ENCODE peak calls at places on chromosomes 7 and 10, in six cellular contexts. P is heart left ventricle, C is HAP-1, K is fibroblast of lung, B is dermis blood vessel endothelial cell, Y is fibroblast of pulmonary artery. X is an unnamed sample.

GRCh38 chr7:89623018-89623672 is 531.1 kb upstream of the STEAP1 start:
- DNase-seq in P (no peak), C (peak), K (peak), B (peak), Y (peak), X (peak)

GRCh38 chr10:115936926-115937755 is 335.9 kb downstream of the GFRA1 start:
- DNase-seq in P (no peak), C (no peak), K (peak), B (peak), Y (peak), X (peak)

GRCh38 chr7:85699482-85699881 is 512.6 kb upstream of the SEMA3D start:
- DNase-seq in P (no peak), C (no peak), K (no peak), B (no peak), Y (no peak), X (no peak)

GRCh38 chr7:157495594-157495993 is 158.8 kb downstream of the DNAJB6 start:
- DNase-seq in P (no peak), C (no peak), K (no peak), B (no peak), Y (no peak), X (no peak)

GRCh38 chr7:97107192-97107800 is 10.2 kb upstream of the SDHAF3 start:
- DNase-seq in P (no peak), C (no peak), K (no peak), B (peak), Y (peak), X (no peak)

GRCh38 chr10:114401195-114401741 is 3.0 kb downstream of the AFAP1L2 start:
- DNase-seq in P (no peak), C (no peak), K (peak), B (no peak), Y (peak), X (no peak)

GRCh38 chr7:130699686-130700085 is 13.3 kb upstream of the TSGA13 start:
- DNase-seq in P (no peak), C (no peak), K (no peak), B (no peak), Y (no peak), X (no peak)

GRCh38 chr10:70930251-70931000 is 42.1 kb upstream of the PCBD1 start:
- DNase-seq in P (peak), C (no peak), K (no peak), B (no peak), Y (no peak), X (no peak)

GRCh38 chr10:126119591-126119990 is 223.2 kb downstream of the FANK1 start:
- DNase-seq in P (no peak), C (no peak), K (peak), B (no peak), Y (no peak), X (no peak)

GRCh38 chr7:6476596-6477374 is 29.0 kb upstream of the DAGLB start:
- DNase-seq in P (no peak), C (no peak), K (no peak), B (no peak), Y (no peak), X (no peak)

GRCh38 chr7:18845700-18846099 is 271.7 kb downstream of the TWIST1 start:
- DNase-seq in P (no peak), C (no peak), K (no peak), B (no peak), Y (no peak), X (no peak)

GRCh38 chr7:139767561-139767982 is 10.2 kb downstream of the HIPK2 start:
- DNase-seq in P (no peak), C (no peak), K (no peak), B (peak), Y (peak), X (no peak)

GRCh38 chr10:14162626-14163344 is 167.9 kb downstream of the FRMD4A start:
- DNase-seq in P (no peak), C (no peak), K (no peak), B (no peak), Y (no peak), X (peak)

GRCh38 chr7:151076863-151077704 is 3.5 kb downstream of the FASTK start:
- DNase-seq in P (peak), C (no peak), K (no peak), B (peak), Y (no peak), X (peak)

GRCh38 chr7:70569335-70569819 is 562.6 kb upstream of the GALNT17 start:
- DNase-seq in P (no peak), C (no peak), K (peak), B (no peak), Y (no peak), X (peak)

GRCh38 chr7:121485457-121486243 is 89.5 kb upstream of the FAM3C start:
- DNase-seq in P (no peak), C (no peak), K (peak), B (no peak), Y (peak), X (peak)

GRCh38 chr7:680411-681127 is 45.9 kb upstream of the DNAAF5 start:
- DNase-seq in P (no peak), C (no peak), K (no peak), B (no peak), Y (no peak), X (no peak)

GRCh38 chr7:2120841-2121830 is 111.6 kb downstream of the MAD1L1 start:
- DNase-seq in P (no peak), C (no peak), K (no peak), B (peak), Y (no peak), X (peak)